ENCODE peak calls at places on chromosome 22, in four cellular contexts. G is body of pancreas, L is lower lobe of right lung, B is fibroblast of lung. I is an unnamed sample.

GRCh38 chr22:42371112-42371900 is 60.9 kb downstream of the NFAM1 start:
- DNase-seq in L (no peak), B (no peak), G (no peak), I (no peak)

GRCh38 chr22:46453006-46453828 is 84.2 kb downstream of the CELSR1 start:
- DNase-seq in G (peak), B (no peak), L (no peak), I (no peak)

GRCh38 chr22:40426671-40427070 is 56.3 kb downstream of the SGSM3 start:
- DNase-seq in B (peak), L (no peak), G (no peak), I (no peak)

GRCh38 chr22:26430600-26430999 is 1.5 kb downstream of the ASPHD2 start:
- DNase-seq in G (no peak), L (no peak), B (no peak), I (no peak)

GRCh38 chr22:41429232-41429945 is 17.2 kb downstream of the TOB2 start:
- DNase-seq in L (no peak), G (no peak), B (no peak), I (no peak)

GRCh38 chr22:46573781-46574437 is 36.5 kb upstream of the CELSR1 start:
- DNase-seq in L (peak), G (peak), B (no peak), I (no peak)

GRCh38 chr22:35841907-35842518 is 124.3 kb downstream of the APOL5 start:
- DNase-seq in B (no peak), L (no peak), G (no peak), I (no peak)

GRCh38 chr22:45977003-45977395 is at the start of gene WNT7B:
- DNase-seq in B (no peak), G (peak), L (peak), I (no peak)

GRCh38 chr22:30675436-30675835 is 7.8 kb upstream of the DUSP18 start:
- DNase-seq in G (no peak), B (no peak), L (no peak), I (no peak)

GRCh38 chr22:32579533-32580220 is 105.1 kb downstream of the FBXO7 start:
- DNase-seq in G (no peak), L (peak), B (peak), I (no peak)

GRCh38 chr22:19915287-19915954 is 26.2 kb upstream of the COMT start:
- DNase-seq in L (no peak), B (no peak), G (no peak), I (no peak)

GRCh38 chr22:20430641-20431519 is 6.7 kb downstream of the SCARF2 start:
- DNase-seq in L (peak), G (peak), B (peak), I (no peak)

GRCh38 chr22:47166446-47167016 is 404.1 kb downstream of the TBC1D22A start:
- DNase-seq in B (no peak), L (peak), G (peak), I (no peak)

GRCh38 chr22:41826430-41827383 is 6.2 kb upstream of the SREBF2 start:
- DNase-seq in G (peak), B (no peak), L (no peak), I (no peak)

GRCh38 chr22:25403752-25404471 is 160.6 kb upstream of the GRK3 start:
- DNase-seq in B (peak), G (no peak), L (no peak), I (no peak)

GRCh38 chr22:40603088-40603605 is 33.4 kb downstream of the MRTFA start:
- DNase-seq in B (peak), L (no peak), G (peak), I (peak)

GRCh38 chr22:30247974-30248373 is 1.4 kb upstream of the LIF start:
- DNase-seq in B (no peak), L (no peak), G (no peak), I (no peak)

DNA sequence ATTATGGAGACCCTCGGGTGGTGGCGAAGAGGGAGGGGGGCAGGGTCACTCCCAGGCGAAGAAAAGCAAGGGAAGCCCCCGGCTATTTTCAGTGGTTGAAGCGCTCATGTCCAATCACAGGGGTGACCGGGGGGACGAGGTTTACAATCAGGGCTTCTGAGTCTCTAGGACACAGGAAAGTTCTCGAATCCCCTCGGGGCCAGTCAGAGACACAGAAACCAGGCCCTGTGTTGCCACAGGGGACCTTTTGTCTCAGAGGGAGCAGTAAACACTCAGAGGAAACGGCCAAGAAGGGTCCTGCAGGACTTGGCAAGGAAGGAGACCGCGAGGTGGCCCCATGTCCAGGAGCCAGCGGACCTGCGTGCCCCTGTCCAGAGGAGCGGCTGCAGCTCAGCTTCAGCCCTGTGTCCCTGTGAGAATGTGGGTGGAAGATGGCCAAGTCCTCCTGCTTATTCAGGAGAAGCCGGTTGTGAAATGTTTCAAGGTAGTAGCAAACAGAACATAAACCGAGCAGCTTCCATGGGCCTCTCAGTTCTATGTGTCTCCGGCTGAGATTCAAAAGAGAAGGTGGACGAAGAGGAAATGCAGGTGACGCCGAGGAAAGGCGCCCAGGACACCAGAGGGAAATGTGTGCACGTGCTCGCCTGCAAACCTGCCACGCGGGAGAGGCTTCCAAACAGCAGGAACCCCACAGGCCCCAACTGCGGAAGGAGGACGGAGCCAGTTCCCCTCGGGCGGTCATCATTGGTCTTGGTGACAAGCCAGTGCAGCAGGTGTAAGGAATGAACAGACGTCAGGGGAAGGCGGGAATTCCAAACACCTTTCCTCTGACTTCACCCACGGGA is 357.6 kb downstream of the BRD1 start:
- DNase-seq in L (no peak), G (no peak), B (no peak), I (no peak)
- H3K27ac ChIP-seq in L (no peak), G (no peak), B (no peak), I (no peak)

GRCh38 chr22:50674127-50674493 is 1.5 kb downstream of the SHANK3 start:
- DNase-seq in L (no peak), G (no peak), B (no peak), I (no peak)
- H3K4me3 ChIP-seq in L (peak), G (no peak), B (no peak), I (no peak)

DNA sequence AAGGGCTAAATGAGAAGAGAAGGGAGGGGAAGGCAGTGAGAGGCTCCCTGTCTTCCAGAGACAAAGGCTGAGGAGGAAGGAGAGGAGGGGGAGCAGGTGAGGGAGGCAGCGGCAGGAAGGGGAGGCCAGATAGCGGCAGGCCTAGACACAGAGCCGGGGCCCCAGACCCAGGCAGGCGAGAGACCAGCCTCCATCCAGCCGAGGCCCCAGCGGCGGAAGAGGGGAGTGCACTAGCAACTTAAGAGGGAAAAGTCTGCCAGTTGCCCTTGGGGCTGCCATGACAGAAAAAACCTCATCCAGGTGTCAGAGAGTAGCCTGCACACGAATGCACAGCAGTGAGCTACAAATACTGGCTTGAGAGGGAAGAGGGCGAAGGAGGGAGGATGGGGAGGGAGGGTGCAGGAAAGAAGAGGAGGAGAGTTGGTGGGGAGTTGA is 46.7 kb downstream of the IGLL1 start:
- DNase-seq in L (peak), B (peak), G (no peak), I (no peak)
- TF ChIP-seq CTCF in L (no peak), B (peak), G (peak), I (peak)

DNA sequence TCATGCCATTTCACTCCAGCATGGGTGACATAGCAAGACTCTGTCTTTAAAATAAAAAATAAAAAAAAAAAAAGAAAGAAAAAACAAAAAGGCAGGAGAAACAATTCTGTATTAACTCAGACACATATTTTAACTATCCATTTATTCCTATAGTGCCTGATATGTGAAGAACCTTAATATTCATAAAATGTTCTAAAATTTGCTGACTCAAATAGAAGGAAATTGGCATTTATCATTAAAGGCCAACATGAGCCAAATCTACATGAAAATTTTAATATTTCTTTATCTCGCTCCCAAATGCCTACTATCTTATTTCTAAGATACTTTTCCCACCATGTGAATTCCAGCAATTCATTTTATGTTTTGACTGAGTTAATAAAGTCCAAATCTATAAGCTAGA is 18.9 kb downstream of the PITPNB start:
- DNase-seq in L (no peak), G (no peak), B (no peak), I (no peak)
- H3K27ac ChIP-seq in L (no peak), G (no peak), B (no peak), I (no peak)

GRCh38 chr22:28795932-28796856 is 4.2 kb downstream of the XBP1 start:
- DNase-seq in B (no peak), L (no peak), G (no peak), I (no peak)
- H3K4me3 ChIP-seq in B (no peak), L (peak), G (peak), I (no peak)

DNA sequence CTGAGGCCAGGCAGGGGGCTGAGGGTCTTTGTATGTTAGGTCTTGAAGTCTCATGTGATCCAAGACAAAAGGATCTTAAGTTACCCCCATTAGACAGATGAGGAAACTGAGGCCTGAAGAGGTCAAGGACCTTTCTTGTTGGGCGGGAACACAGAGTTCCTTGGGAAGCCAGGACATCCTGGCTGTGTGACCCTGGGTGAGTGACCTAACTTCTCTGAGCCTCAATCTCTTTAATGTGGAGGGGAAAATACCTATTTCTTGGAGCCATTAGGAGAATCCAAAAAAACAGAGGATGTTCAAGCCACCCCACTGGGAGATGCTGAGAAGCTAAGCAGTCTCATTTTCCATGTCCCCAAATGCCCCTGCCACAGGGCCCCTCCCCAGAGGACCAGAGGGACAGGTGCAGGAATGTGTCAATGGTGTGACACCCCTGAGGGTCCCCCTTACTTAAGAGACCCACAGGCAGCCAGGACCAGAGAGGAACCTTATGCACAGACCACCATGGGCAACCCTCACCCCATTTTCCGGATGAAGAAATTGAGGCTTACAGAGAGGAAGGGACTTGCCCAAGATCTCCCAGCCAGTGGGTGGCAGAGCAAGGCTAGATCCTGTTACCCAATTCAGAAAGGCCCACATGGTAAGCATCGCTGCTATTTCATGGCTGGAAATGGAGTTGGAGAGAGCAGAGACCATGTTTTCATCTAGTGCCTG is 8.0 kb downstream of the RAC2 start:
- DNase-seq in G (no peak), B (no peak), L (peak), I (no peak)
- TF ChIP-seq CTCF in G (no peak), B (no peak), L (no peak), I (no peak)

GRCh38 chr22:21702094-21702493 is 33.5 kb downstream of the YPEL1 start:
- DNase-seq in B (no peak), L (no peak), G (no peak), I (no peak)

GRCh38 chr22:21700822-21701221 is 34.8 kb downstream of the YPEL1 start:
- DNase-seq in B (no peak), L (no peak), G (no peak), I (no peak)

GRCh38 chr22:21703684-21704316 is 31.8 kb downstream of the YPEL1 start:
- DNase-seq in G (no peak), L (no peak), B (no peak), I (no peak)

GRCh38 chr22:21701384-21701971 is 34.1 kb downstream of the YPEL1 start:
- DNase-seq in B (no peak), G (no peak), L (no peak), I (no peak)

DNA sequence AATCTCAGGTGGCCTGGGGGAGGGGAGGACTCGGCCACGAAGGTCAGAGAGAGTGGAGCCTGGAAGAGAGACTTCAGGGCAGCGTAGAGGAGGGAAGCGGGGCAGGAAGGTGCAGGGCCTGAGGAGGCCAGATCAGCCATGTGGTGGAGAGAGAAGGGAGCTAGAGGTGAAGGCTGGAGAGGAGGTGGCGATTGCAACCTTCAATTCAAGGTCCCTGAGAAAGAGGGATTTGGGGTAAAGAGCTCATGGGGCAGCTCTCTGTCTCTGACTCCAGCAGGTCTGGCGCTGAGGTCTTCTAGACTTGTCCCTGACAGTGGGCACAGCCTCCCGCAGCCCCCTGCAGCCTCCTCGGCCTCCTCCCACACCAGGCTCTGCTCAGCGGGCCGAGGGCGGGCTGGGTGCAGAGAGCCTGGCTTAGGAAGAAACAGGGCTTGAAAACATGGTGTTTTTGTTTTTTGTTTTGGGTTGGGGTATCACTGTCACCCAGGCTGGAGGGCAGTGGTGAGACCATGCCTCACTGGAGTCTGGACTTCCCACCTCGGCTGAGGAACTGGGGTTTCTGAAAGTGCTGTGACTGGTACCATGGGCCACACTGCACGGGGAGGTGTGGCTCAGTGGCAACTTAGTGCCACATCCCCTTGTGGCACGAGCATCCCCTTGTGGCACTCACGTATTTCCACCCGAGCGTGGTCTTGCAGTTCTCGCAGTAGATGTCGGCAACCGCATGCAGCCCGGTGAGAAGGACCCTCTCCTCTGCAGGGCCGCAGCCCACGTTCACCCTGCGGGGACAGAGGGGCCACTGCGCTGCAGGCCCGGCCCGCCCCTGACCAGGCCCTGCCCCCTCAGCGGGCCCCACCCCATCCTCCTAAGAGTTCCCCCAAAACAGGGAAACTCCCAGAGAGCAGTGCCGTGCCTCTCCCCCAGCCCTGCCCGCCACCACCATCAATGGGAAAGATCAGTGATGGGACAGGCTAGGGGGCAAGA is 32.6 kb downstream of the YPEL1 start:
- DNase-seq in G (no peak), B (no peak), L (no peak), I (no peak)
- H3K27ac ChIP-seq in G (no peak), B (no peak), L (no peak), I (no peak)

GRCh38 chr22:23399367-23400285 is 180.5 kb downstream of the IGLL1 start:
- DNase-seq in B (no peak), G (no peak), L (no peak), I (no peak)
- H3K4me3 ChIP-seq in B (no peak), G (no peak), L (no peak), I (no peak)